ENCODE peak calls at places on chromosomes 11 and 22, in six cellular contexts. O, B, R, G, Q and J are unnamed samples.

GRCh38 chr11:96781082-96781481 is 391.3 kb downstream of the JRKL start:
- DNase-seq in R (no peak), O (no peak), G (no peak), Q (no peak), B (no peak), J (no peak)

GRCh38 chr22:25354456-25354855 is 135.0 kb downstream of the CRYBB2 start:
- DNase-seq in Q (peak; percentile 9), R (peak; percentile 47), O (no peak), G (no peak), B (no peak), J (no peak)

GRCh38 chr11:64407221-64407620 is 48.3 kb downstream of the RPS6KA4 start:
- DNase-seq in O (no peak), B (no peak), G (no peak), R (no peak), Q (no peak), J (no peak)

GRCh38 chr11:35307221-35307621 is 112.1 kb downstream of the SLC1A2 start:
- DNase-seq in G (no peak), O (no peak), R (no peak), Q (peak; percentile 36), B (no peak), J (no peak)

GRCh38 chr11:131668867-131669780 is 298.7 kb downstream of the NTM start:
- DNase-seq in Q (no peak), O (peak; percentile 49), R (peak; percentile 71), B (peak; percentile 61), G (peak; percentile 92), J (peak; percentile 48)

GRCh38 chr11:76129729-76130128 is 76.6 kb downstream of the WNT11 start:
- DNase-seq in R (no peak), B (no peak), G (no peak), Q (no peak), O (no peak), J (no peak)

GRCh38 chr11:73446766-73447165 is 70.6 kb downstream of the RELT start:
- DNase-seq in O (no peak), G (no peak), R (no peak), B (no peak), Q (no peak), J (no peak)

GRCh38 chr11:130858215-130858614 is 58.1 kb downstream of the SNX19 start:
- DNase-seq in G (peak; percentile 14), Q (no peak), B (peak; percentile 6), R (no peak), O (no peak), J (no peak)

GRCh38 chr22:45072322-45072903 is 62.6 kb upstream of the PHF21B start:
- DNase-seq in O (peak; percentile 71), B (no peak), R (no peak), G (peak; percentile 94), Q (no peak), J (peak; percentile 51)

GRCh38 chr11:15074206-15075161 is 1.1 kb downstream of the CALCB start:
- DNase-seq in O (peak; percentile 69), G (peak; percentile 93), Q (peak; percentile 58), B (peak; percentile 66), R (peak; percentile 99), J (peak; percentile 77)

GRCh38 chr11:40819230-40819629 is 640.2 kb downstream of the LRRC4C start:
- DNase-seq in B (no peak), O (no peak), Q (no peak), R (no peak), G (peak; percentile 48), J (no peak)

GRCh38 chr11:39617971-39618370 is 1841.5 kb downstream of the LRRC4C start:
- DNase-seq in R (no peak), O (no peak), Q (no peak), G (no peak), B (no peak), J (no peak)

GRCh38 chr11:131893988-131894387 is 523.6 kb downstream of the NTM start:
- DNase-seq in R (no peak), O (no peak), B (no peak), Q (no peak), G (no peak), J (no peak)

GRCh38 chr22:39097098-39098020 is at the start of gene APOBEC3H:
- DNase-seq in Q (no peak), R (no peak), G (no peak), B (peak; percentile 63), O (no peak), J (peak; percentile 6)

GRCh38 chr11:64924910-64925284 is 408 bp downstream of the PPP2R5B start:
- DNase-seq in B (no peak), R (no peak), O (peak; percentile 51), Q (no peak), G (peak; percentile 68), J (no peak)

GRCh38 chr11:64078294-64078693 is 42.6 kb downstream of the FLRT1 start:
- DNase-seq in Q (no peak), O (no peak), B (no peak), G (no peak), R (no peak), J (peak; percentile 18)

GRCh38 chr11:3807856-3808845 is at the start of gene PGAP2:
- DNase-seq in G (peak; percentile 91), Q (no peak), O (peak; percentile 93), R (peak; percentile 86), B (peak; percentile 73), J (peak; percentile 55)

GRCh38 chr11:61683961-61684869 is 4.0 kb downstream of the DAGLA start:
- DNase-seq in O (no peak), Q (no peak), G (no peak), R (no peak), B (no peak), J (no peak)

GRCh38 chr22:19998232-19998951 is 18.2 kb downstream of the ARVCF start:
- DNase-seq in B (no peak), G (no peak), O (no peak), R (no peak), Q (no peak), J (peak; percentile 21)

GRCh38 chr22:30538280-30538679 is 8.3 kb downstream of the SEC14L6 start:
- DNase-seq in B (no peak), O (no peak), Q (no peak), G (no peak), R (no peak), J (no peak)

GRCh38 chr11:1151366-1152315 is 6.1 kb upstream of the MUC5AC start:
- DNase-seq in G (no peak), R (peak; percentile 49), B (no peak), Q (no peak), O (no peak), J (no peak)

GRCh38 chr11:75508051-75508561 is 17.6 kb downstream of the GDPD5 start:
- DNase-seq in G (no peak), B (no peak), Q (no peak), R (no peak), O (no peak), J (no peak)

GRCh38 chr11:103566116-103566515 is 456.9 kb downstream of the DYNC2H1 start:
- DNase-seq in O (no peak), B (no peak), G (no peak), Q (no peak), R (no peak), J (no peak)

GRCh38 chr11:3927129-3927796 is 71.8 kb downstream of the STIM1 start:
- DNase-seq in O (no peak), B (no peak), R (no peak), G (no peak), Q (no peak), J (no peak)

GRCh38 chr22:50417544-50417943 is 57.3 kb downstream of the SBF1 start:
- DNase-seq in O (no peak), Q (no peak), R (no peak), G (no peak), B (no peak), J (no peak)

GRCh38 chr22:50418624-50419023 is 56.2 kb downstream of the SBF1 start:
- DNase-seq in R (no peak), B (no peak), O (no peak), Q (no peak), G (no peak), J (no peak)

GRCh38 chr22:50415426-50415825 is 59.4 kb downstream of the SBF1 start:
- DNase-seq in R (no peak), B (no peak), Q (no peak), O (no peak), G (no peak), J (no peak)

GRCh38 chr22:50419116-50419515 is 55.7 kb downstream of the SBF1 start:
- DNase-seq in B (no peak), O (no peak), R (no peak), Q (no peak), G (no peak), J (no peak)

GRCh38 chr22:50416996-50417395 is 57.8 kb downstream of the SBF1 start:
- DNase-seq in R (no peak), Q (no peak), G (no peak), B (no peak), O (no peak), J (no peak)
- H3K4me1 ChIP-seq in R (no peaks in the 10 kb centered on the region), Q (no peaks in the 10 kb centered on the region), G (no peaks in the 10 kb centered on the region), B (no peaks in the 10 kb centered on the region), O (no peaks in the 10 kb centered on the region), J (no peaks in the 10 kb centered on the region)

GRCh38 chr22:47113880-47114415 is 351.5 kb downstream of the TBC1D22A start:
- DNase-seq in O (no peak), Q (no peak), B (no peak), R (no peak), G (no peak), J (no peak)

GRCh38 chr22:47112994-47113879 is 350.8 kb downstream of the TBC1D22A start:
- DNase-seq in R (peak; percentile 54), B (no peak), O (no peak), Q (no peak), G (no peak), J (no peak)

GRCh38 chr22:47112566-47112965 is 350.1 kb downstream of the TBC1D22A start:
- DNase-seq in Q (no peak), B (no peak), G (no peak), O (no peak), R (no peak), J (no peak)

GRCh38 chr22:47111626-47112373 is 349.4 kb downstream of the TBC1D22A start:
- DNase-seq in B (no peak), G (no peak), Q (no peak), R (no peak), O (no peak), J (peak; percentile 61)

DNA sequence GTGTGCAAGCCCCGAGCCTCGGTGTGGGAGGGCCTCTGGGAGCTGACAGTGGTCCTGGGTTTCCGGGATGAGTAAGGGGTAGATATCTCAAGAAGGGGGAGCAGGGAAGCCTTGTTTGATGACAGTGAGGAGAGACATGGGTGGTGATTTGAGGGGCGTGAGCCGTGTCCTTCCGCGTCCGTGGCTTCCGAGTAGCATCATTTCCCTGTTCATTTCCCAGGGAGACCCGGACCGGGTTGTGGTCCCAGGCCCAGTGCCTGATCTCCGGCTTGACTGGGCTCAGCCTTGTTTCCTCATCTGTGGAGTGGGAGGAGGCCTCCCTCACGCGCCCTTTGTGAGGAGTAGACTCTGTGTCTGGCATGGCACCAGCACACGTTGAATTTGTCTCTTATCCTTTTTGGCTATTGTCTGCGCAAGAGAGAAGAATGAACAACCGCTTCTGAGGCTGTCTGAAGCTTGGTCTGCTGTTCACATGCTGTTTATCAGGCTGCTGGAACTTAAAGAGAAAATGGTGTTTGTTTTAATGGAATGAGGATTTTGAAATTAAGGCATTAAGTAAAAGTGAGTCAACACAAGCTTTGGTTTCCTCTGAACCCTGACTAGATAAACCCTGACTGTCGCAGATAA is 348.5 kb downstream of the TBC1D22A start:
- DNase-seq in O (no peak), B (no peak), G (no peak), R (no peak), Q (no peak), J (no peak)
- H3K4me1 ChIP-seq in O (peaks cover 9% of the 10 kb centered on the region), B (no peaks in the 10 kb centered on the region), G (no peaks in the 10 kb centered on the region), R (peaks cover 5% of the 10 kb centered on the region), Q (no peaks in the 10 kb centered on the region), J (no peaks in the 10 kb centered on the region)

GRCh38 chr11:114083256-114084252 is 24.0 kb downstream of the ZBTB16 start:
- DNase-seq in Q (peak; percentile 30), G (no peak), R (peak; percentile 54), B (no peak), O (no peak), J (no peak)
- H3K4me1 ChIP-seq in Q (peaks cover 100% of the 10 kb centered on the region), G (no peaks in the 10 kb centered on the region), R (peaks cover 76% of the 10 kb centered on the region), B (no peaks in the 10 kb centered on the region), O (peaks cover 3% of the 10 kb centered on the region), J (peaks cover 12% of the 10 kb centered on the region)

GRCh38 chr11:17588721-17589120 is 41.7 kb downstream of the OTOG start:
- DNase-seq in Q (no peak), R (no peak), O (no peak), G (no peak), B (no peak), J (no peak)
- H3K4me1 ChIP-seq in Q (no peaks in the 10 kb centered on the region), R (no peaks in the 10 kb centered on the region), O (no peaks in the 10 kb centered on the region), G (no peaks in the 10 kb centered on the region), B (no peaks in the 10 kb centered on the region), J (no peaks in the 10 kb centered on the region)